ENCODE peak calls at places on chromosomes 2 and 18, in seven cellular contexts. F is transverse colon; T is lung; M is GM20000; Z is kidney epithelial cell; I is CD8-positive, alpha-beta T cell; V is ovary. W is an unnamed sample.
A peak's percentile ranks its signal among the peaks of the same experiment; 100 is the strongest.

GRCh38 chr2:238158807-238159539 is at the start of gene ERFE:
- DNase-seq in F (peak; percentile 47), T (no peak), M (peak; percentile 85), Z (no peak), I (no peak), V (no peak), W (peak; percentile 85)

GRCh38 chr2:120453635-120453998 is 107.7 kb downstream of the INHBB start:
- DNase-seq in F (no peak), T (no peak), M (no peak), Z (peak; percentile 23), I (no peak), V (no peak), W (no peak)

GRCh38 chr2:112493048-112493447 is 11.1 kb downstream of the TTL start:
- DNase-seq in F (no peak), T (no peak), M (peak; percentile 1), Z (no peak), I (no peak), V (no peak), W (no peak)

GRCh38 chr2:118241128-118241527 is 152.9 kb downstream of the INSIG2 start:
- DNase-seq in F (no peak), T (no peak), M (no peak), Z (no peak), I (no peak), V (no peak), W (no peak)

GRCh38 chr18:7895346-7895745 is 328.2 kb downstream of the PTPRM start:
- DNase-seq in F (no peak), T (no peak), M (no peak), Z (no peak), I (no peak), V (no peak), W (no peak)

GRCh38 chr18:59712311-59712710 is 15.1 kb upstream of the CCBE1 start:
- DNase-seq in F (no peak), T (no peak), M (no peak), Z (no peak), I (no peak), V (no peak), W (no peak)

GRCh38 chr2:60505240-60505639 is 48.2 kb downstream of the BCL11A start:
- DNase-seq in F (no peak), T (no peak), M (no peak), Z (no peak), I (no peak), V (no peak), W (no peak)

GRCh38 chr18:43780782-43781340 is 503.6 kb upstream of the SYT4 start:
- DNase-seq in F (no peak), T (no peak), M (no peak), Z (no peak), I (no peak), V (no peak), W (no peak)

GRCh38 chr18:48837676-48838075 is 113.1 kb downstream of the SMAD7 start:
- DNase-seq in F (no peak), T (no peak), M (no peak), Z (no peak), I (no peak), V (no peak), W (no peak)

GRCh38 chr2:42999391-42999811 is 207.0 kb upstream of the HAAO start:
- DNase-seq in F (peak; percentile 69), T (no peak), M (no peak), Z (no peak), I (no peak), V (no peak), W (no peak)

GRCh38 chr2:43049836-43050796 is 176.3 kb downstream of the ZFP36L2 start:
- DNase-seq in F (no peak), T (no peak), M (no peak), Z (no peak), I (no peak), V (no peak), W (no peak)

GRCh38 chr2:238183846-238184245 is 19.6 kb downstream of the ILKAP start:
- DNase-seq in F (no peak), T (no peak), M (no peak), Z (no peak), I (no peak), V (no peak), W (no peak)

GRCh38 chr18:24914148-24914525 is 437.8 kb downstream of the ZNF521 start:
- DNase-seq in F (no peak), T (no peak), M (no peak), Z (no peak), I (no peak), V (no peak), W (no peak)

GRCh38 chr2:120880381-120880780 is 144.7 kb downstream of the GLI2 start:
- DNase-seq in F (no peak), T (no peak), M (no peak), Z (no peak), I (no peak), V (no peak), W (no peak)

GRCh38 chr2:117774716-117775115 is 39.8 kb upstream of the DDX18 start:
- DNase-seq in F (no peak), T (no peak), M (no peak), Z (no peak), I (no peak), V (no peak), W (no peak)

GRCh38 chr2:102839668-102840388 is 78.0 kb downstream of the TMEM182 start:
- DNase-seq in F (no peak), T (no peak), M (peak; percentile 33), Z (no peak), I (no peak), V (no peak), W (peak; percentile 38)

GRCh38 chr2:75592028-75592427 is 31.3 kb upstream of the EVA1A start:
- DNase-seq in F (no peak), T (no peak), M (no peak), Z (peak; percentile 81), I (no peak), V (no peak), W (no peak)

GRCh38 chr2:45993476-45993991 is 303.7 kb upstream of the EPAS1 start:
- DNase-seq in F (peak; percentile 71), T (peak; percentile 76), M (peak; percentile 69), Z (no peak), I (peak; percentile 15), V (peak; percentile 78), W (peak; percentile 65)

GRCh38 chr2:223771480-223771879 is 65.9 kb downstream of the AP1S3 start:
- DNase-seq in F (no peak), T (no peak), M (no peak), Z (no peak), I (no peak), V (no peak), W (no peak)

DNA sequence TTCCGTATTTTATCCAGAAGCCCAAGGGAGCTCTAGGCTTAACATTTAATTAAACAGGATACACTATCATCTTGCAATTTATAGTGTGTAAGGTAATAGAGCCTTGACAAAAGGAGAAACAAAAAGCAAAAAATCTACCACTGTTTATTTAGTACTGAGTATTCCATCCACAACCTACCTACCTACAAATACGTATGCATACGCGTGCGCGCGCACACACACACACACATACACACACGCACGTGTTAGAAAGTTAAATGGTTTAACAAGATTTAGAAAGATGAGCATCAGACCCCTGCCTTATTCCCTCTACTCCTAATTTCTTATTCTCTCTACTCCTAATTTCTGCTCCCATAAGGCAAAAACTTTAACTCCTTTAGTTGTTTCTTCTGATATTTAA is 14.6 kb upstream of the ACTR2 start:
- DNase-seq in F (no peak), T (no peak), M (no peak), Z (no peak), I (no peak), V (no peak), W (no peak)
- TF ChIP-seq CTCF in F (no peak), T (no peak), M (no peak), Z (no peak), I (no peak), V (no peak), W (no peak)

DNA sequence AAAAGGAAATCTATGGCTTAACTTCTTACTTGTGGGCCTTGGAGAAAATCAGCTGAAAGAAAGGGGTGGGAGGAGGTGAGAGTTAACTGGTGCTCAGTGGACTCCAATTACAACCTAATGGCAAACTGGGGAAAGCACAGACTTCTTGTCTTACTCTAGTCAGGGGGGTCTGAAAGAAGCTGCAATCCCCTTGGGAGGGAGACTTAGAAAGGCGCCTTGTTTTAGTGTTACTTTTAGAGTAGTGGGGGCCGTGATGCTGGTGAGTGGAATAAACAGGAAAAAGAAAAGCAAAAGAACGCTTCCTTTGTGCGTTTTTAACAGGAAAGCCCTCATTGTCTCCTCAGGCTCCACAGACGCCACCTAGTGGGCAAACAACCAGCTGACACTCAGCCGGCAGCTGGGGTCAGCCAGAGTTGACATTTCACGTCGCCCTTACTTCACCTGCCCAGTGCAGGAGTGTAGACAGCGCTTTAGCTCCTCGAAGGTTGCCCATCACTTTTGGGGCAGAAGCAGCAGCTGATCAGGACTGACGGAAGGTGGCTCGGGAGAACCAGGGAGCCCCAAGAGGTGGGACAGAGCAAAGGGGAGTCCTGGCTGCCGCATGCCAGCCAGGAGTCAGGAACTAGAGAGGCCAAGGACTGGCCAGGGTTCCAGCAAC is 55.9 kb upstream of the GORASP2 start:
- DNase-seq in F (peak; percentile 70), T (peak; percentile 72), M (peak; percentile 76), Z (peak; percentile 32), I (peak; percentile 46), V (peak; percentile 41), W (peak; percentile 76)
- TF ChIP-seq CTCF in F (peak; percentile 81), T (peak; percentile 79), M (peak; percentile 97), Z (peak; percentile 94), I (peak; percentile 80), V (no peak), W (peak; percentile 92)

DNA sequence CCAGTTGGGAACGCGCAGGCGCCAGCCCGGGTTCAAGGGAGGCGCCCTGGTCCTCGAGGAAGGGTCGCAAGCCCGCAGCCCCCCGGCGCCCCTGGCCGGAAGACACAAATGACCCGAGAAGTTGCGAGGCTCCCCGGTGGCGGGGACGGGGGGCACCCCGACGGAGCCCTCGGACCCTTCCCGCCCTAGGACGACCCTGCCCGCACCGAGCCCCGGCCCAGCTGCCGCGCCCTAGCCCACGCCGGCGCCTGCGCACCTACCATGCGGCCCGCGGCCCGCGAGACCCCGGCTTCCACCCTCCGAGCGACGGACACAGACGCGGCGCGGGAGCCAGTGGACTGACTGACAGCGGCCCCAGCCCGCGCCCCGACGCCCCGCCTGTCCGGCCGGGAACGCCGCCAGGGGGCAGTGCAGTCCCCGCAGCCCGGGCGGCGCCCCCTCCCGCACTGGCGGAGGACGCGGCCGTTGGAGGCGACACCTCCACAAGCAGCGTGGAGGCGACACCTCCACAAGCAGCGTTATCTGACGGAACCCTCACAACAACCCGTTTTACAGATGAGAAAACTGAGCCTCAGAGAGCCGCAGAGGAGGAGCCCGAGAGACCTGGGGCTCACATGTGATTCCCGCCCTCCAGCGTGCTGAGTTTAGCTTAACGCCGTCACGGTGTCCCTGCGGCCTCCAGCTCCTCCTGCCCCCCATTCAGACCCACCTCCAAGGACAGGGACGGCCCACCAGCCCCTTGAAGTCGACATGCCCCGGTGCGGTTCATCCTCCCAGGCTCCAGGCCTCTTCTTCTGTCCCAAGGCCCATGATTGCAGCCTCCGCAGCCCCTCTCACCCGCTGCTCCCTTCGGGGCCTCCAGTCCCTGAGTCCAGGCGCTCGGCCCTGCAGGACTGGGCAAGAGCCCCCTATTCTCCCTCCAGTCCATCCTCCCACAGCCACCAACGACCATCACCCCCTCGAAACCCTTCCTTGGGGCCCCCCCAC is at the start of gene NMUR1:
- DNase-seq in F (peak; percentile 67), T (peak; percentile 37), M (peak; percentile 90), Z (no peak), I (peak; percentile 48), V (peak; percentile 52), W (peak; percentile 88)
- TF ChIP-seq CTCF in F (peak; percentile 71), T (peak; percentile 81), M (peak; percentile 84), Z (peak; percentile 46), I (peak; percentile 89), V (peak; percentile 72), W (peak; percentile 92)

DNA sequence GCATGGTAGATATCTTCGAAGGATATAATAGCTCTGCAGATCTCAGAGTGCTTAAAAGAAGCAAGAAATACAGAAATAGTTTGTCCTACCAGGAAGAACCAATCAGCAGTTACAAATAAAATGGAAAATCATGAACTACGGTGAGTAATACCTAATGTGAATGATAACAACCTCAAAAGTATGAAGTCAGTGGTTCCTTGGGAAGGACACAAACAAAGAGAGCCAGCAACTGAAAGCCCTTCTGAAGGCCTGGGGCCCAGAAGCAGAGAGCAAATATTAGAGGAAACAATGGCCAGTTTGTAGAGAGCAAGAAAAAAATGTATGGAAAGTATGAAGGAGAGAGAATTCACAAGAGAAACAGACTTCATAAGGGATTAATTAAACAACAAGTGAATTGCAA is 226.8 kb upstream of the CHST9 start:
- DNase-seq in F (no peak), T (no peak), M (no peak), Z (peak; percentile 5), I (no peak), V (no peak), W (no peak)
- TF ChIP-seq CTCF in F (no peak), T (no peak), M (no peak), Z (no peak), I (no peak), V (no peak), W (no peak)

W was measured in GM13977.